ENCODE peak calls at places on chromosomes 2 and 18, in nine cellular contexts. D is fibroblast of lung, P is GM23338, J is adrenal gland, H is choroid plexus epithelial cell, F is foreskin fibroblast, I is Peyer's patch, T is ascending aorta, G is NB4. W is an unnamed sample.

GRCh38 chr2:215711484-215712034 is 275.7 kb upstream of the FN1 start:
- DNase-seq in D (peak), P (peak), J (no peak), H (peak), F (peak), I (no peak), T (no peak), G (peak), W (no peak)

GRCh38 chr2:216006164-216006663 is 7.1 kb downstream of the MREG start:
- DNase-seq in D (peak), P (peak), J (peak), H (no peak), F (peak), I (no peak), T (no peak), G (peak), W (peak)

GRCh38 chr2:170680172-170680913 is 34.8 kb upstream of the SP5 start:
- DNase-seq in D (no peak), P (peak), J (no peak), H (no peak), F (no peak), I (no peak), T (no peak), G (no peak), W (peak)

GRCh38 chr2:235467586-235467985 is 26.3 kb upstream of the AGAP1 start:
- DNase-seq in D (peak), P (no peak), J (no peak), H (peak), F (peak), I (no peak), T (no peak), G (peak), W (no peak)

GRCh38 chr2:239445771-239446524 is 45.1 kb upstream of the HDAC4 start:
- DNase-seq in D (peak), P (no peak), J (no peak), H (peak), F (peak), I (no peak), T (no peak), G (no peak), W (no peak)

GRCh38 chr2:84491741-84492140 is 24.6 kb upstream of the DNAH6 start:
- DNase-seq in D (no peak), P (no peak), J (no peak), H (no peak), F (no peak), I (no peak), T (no peak), G (no peak), W (no peak)

GRCh38 chr18:59049726-59050660 is 89.7 kb upstream of the SEC11C start:
- DNase-seq in D (no peak), P (peak), J (no peak), H (no peak), F (no peak), I (no peak), T (peak), G (no peak), W (no peak)

GRCh38 chr2:226132632-226133215 is 666.9 kb downstream of the IRS1 start:
- DNase-seq in D (no peak), P (no peak), J (no peak), H (no peak), F (no peak), I (no peak), T (no peak), G (no peak), W (no peak)

GRCh38 chr2:11680181-11680900 is 10.3 kb upstream of the NTSR2 start:
- DNase-seq in D (no peak), P (no peak), J (peak), H (peak), F (peak), I (peak), T (no peak), G (no peak), W (no peak)

GRCh38 chr2:190382851-190383250 is 25.3 kb upstream of the MFSD6 start:
- DNase-seq in D (peak), P (peak), J (peak), H (peak), F (no peak), I (no peak), T (no peak), G (peak), W (peak)

GRCh38 chr2:100446696-100447095 is 23.6 kb upstream of the NMS start:
- DNase-seq in D (no peak), P (no peak), J (no peak), H (no peak), F (no peak), I (no peak), T (no peak), G (no peak), W (no peak)

GRCh38 chr2:172106128-172106961 is 3.6 kb upstream of the DLX2 start:
- DNase-seq in D (peak), P (peak), J (no peak), H (no peak), F (peak), I (peak), T (no peak), G (peak), W (no peak)

GRCh38 chr18:46338761-46339160 is 234.6 kb downstream of the HAUS1 start:
- DNase-seq in D (no peak), P (no peak), J (no peak), H (no peak), F (no peak), I (peak), T (no peak), G (peak), W (no peak)

GRCh38 chr18:75162467-75162866 is 46.5 kb downstream of the PTGR3 start:
- DNase-seq in D (peak), P (no peak), J (no peak), H (peak), F (peak), I (no peak), T (no peak), G (no peak), W (no peak)

GRCh38 chr2:170022692-170023091 is 155.3 kb upstream of the MYO3B start:
- DNase-seq in D (peak), P (no peak), J (no peak), H (peak), F (peak), I (no peak), T (no peak), G (no peak), W (no peak)

GRCh38 chr2:102258386-102259074 is 52.8 kb upstream of the IL1RL1 start:
- DNase-seq in D (peak), P (no peak), J (no peak), H (peak), F (peak), I (no peak), T (no peak), G (peak), W (no peak)

GRCh38 chr2:99698896-99699295 is 209.1 kb upstream of the REV1 start:
- DNase-seq in D (peak), P (no peak), J (no peak), H (peak), F (no peak), I (no peak), T (no peak), G (no peak), W (no peak)

GRCh38 chr18:44541159-44541558 is 139.5 kb upstream of the SETBP1 start:
- DNase-seq in D (peak), P (no peak), J (no peak), H (peak), F (peak), I (no peak), T (no peak), G (no peak), W (no peak)

GRCh38 chr18:3450358-3451107 is 561 bp downstream of the TGIF1 start:
- DNase-seq in D (peak), P (no peak), J (peak), H (peak), F (peak), I (peak), T (peak), G (peak), W (no peak)

GRCh38 chr2:28356095-28356911 is 36.4 kb upstream of the FOSL2 start:
- DNase-seq in D (peak), P (no peak), J (peak), H (peak), F (peak), I (peak), T (peak), G (peak), W (no peak)

GRCh38 chr2:10517351-10518043 is 69.4 kb upstream of the ODC1 start:
- DNase-seq in D (no peak), P (no peak), J (peak), H (no peak), F (no peak), I (no peak), T (peak), G (no peak), W (no peak)

GRCh38 chr18:79951545-79952456 is at the start of gene SLC66A2:
- DNase-seq in D (peak), P (peak), J (peak), H (peak), F (peak), I (peak), T (peak), G (peak), W (no peak)

GRCh38 chr2:167534443-167534842 is 646.2 kb downstream of the XIRP2 start:
- DNase-seq in D (peak), P (no peak), J (no peak), H (peak), F (peak), I (no peak), T (no peak), G (no peak), W (no peak)

GRCh38 chr2:197251163-197251562 is 59.4 kb downstream of the ANKRD44 start:
- DNase-seq in D (no peak), P (no peak), J (no peak), H (no peak), F (no peak), I (no peak), T (no peak), G (no peak), W (no peak)

GRCh38 chr2:69915050-69915945 is at the start of gene MXD1:
- DNase-seq in D (no peak), P (peak), J (no peak), H (no peak), F (peak), I (peak), T (no peak), G (peak), W (no peak)

GRCh38 chr2:39837856-39838453 is 58.9 kb upstream of the THUMPD2 start:
- DNase-seq in D (peak), P (peak), J (no peak), H (peak), F (peak), I (no peak), T (no peak), G (peak), W (peak)

GRCh38 chr18:6004683-6005082 is 109.4 kb upstream of the TMEM200C start:
- DNase-seq in D (no peak), P (no peak), J (no peak), H (no peak), F (no peak), I (no peak), T (no peak), G (no peak), W (peak)

GRCh38 chr18:8705280-8705940 is at the start of gene MTCL1:
- DNase-seq in D (peak), P (peak), J (no peak), H (peak), F (peak), I (peak), T (peak), G (peak), W (no peak)

GRCh38 chr2:176272870-176273269 is 3.6 kb downstream of the MTX2 start:
- DNase-seq in D (no peak), P (no peak), J (no peak), H (no peak), F (no peak), I (no peak), T (no peak), G (no peak), W (no peak)

GRCh38 chr2:138766464-138766863 is 13.7 kb downstream of the NXPH2 start:
- DNase-seq in D (no peak), P (no peak), J (no peak), H (no peak), F (no peak), I (no peak), T (no peak), G (no peak), W (no peak)

GRCh38 chr2:174392706-174393105 is 2.8 kb upstream of the SCRN3 start:
- DNase-seq in D (no peak), P (no peak), J (no peak), H (no peak), F (no peak), I (no peak), T (no peak), G (no peak), W (no peak)

GRCh38 chr2:104249666-104250065 is 604.2 kb upstream of the POU3F3 start:
- DNase-seq in D (no peak), P (no peak), J (no peak), H (no peak), F (no peak), I (no peak), T (no peak), G (no peak), W (no peak)

DNA sequence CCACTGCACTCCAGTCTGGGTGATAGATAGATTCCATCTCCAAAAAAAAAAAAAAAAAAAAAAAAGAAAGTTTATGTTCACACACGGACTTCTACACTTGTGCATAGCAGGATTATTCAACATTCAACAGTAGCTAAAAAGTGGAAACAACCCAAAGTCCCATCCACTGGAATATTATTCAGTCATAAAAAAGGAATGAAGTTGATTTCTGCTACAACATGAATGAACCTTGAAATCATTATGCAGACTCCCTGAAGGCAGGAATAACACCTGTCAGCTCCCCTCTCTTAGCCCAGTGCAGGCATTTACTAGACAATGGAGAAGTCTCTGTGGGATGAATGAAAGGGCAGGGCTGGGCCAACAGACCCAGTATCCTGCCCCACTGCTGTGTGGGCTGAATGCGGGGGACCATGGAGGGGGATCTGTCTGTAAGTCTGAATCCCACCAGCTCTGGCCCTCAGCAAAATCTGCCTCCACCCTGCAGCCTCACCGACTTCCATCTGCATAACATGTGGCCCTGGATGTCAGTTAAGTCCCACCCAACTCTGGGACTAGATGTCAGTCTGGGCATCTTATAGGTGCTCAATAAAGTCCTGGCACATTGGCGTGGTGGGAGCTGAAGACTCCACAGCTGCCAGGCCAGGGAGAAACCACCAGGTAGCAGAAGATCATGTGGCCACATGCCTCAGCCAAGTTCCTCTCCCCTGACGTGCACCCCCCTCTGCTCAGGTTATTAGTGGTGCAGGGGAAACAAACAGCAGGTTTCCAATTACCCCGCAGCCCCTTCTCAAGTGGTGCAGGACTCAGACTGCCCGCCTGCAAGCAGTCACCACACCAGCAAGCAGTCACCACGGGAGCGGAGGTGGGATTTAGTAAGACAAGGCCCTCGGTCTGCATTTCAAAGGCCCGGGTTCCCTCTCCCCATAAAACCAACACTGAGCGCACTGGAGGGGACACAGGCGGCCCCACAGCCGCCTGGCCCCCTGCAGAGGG is 8.9 kb downstream of the ZFP36L2 start:
- DNase-seq in D (peak), P (peak), J (no peak), H (peak), F (no peak), I (no peak), T (no peak), G (peak), W (no peak)
- H3K4me3 ChIP-seq in D (no peak), P (peak), J (no peak), H (no peak), F (no peak), I (no peak), T (peak), G (no peak), W (no peak)

DNA sequence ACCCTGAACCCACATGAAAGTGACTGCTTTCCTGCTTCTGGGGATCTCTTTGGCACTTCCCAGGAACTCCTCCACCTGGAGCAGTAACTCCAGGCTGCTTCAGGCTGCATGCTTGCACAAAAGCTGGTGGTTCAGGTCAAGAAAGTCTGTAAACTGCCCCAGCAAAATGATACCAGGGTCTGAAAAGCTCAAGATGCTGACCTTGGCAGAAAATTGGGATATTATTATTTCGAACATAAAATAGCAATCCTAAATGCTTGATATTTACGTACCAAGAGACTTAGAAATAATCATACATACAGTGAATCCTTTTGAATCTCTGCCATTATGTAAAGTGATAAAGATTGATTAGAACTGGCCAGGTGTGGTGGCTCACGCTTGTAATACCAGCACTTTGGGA is 674.3 kb downstream of the ERBB4 start:
- DNase-seq in D (no peak), P (no peak), J (no peak), H (no peak), F (no peak), I (no peak), T (no peak), G (no peak), W (no peak)
- TF ChIP-seq CTCF in D (no peak), P (no peak), J (no peak), H (no peak), F (no peak), I (no peak), T (no peak), G (no peak), W (no peak)

GRCh38 chr2:44950646-44951045 is 9.1 kb downstream of the SIX3 start:
- DNase-seq in D (no peak), P (no peak), J (no peak), H (no peak), F (no peak), I (no peak), T (no peak), G (no peak), W (no peak)

GRCh38 chr2:44952806-44953685 is 11.5 kb downstream of the SIX3 start:
- DNase-seq in D (no peak), P (peak), J (no peak), H (no peak), F (no peak), I (no peak), T (no peak), G (no peak), W (no peak)

GRCh38 chr2:44951124-44951523 is 9.6 kb downstream of the SIX3 start:
- DNase-seq in D (no peak), P (no peak), J (no peak), H (no peak), F (no peak), I (no peak), T (no peak), G (no peak), W (no peak)

GRCh38 chr2:44952143-44952805 is 10.8 kb downstream of the SIX3 start:
- DNase-seq in D (peak), P (peak), J (no peak), H (peak), F (peak), I (no peak), T (no peak), G (peak), W (no peak)

GRCh38 chr2:44951714-44952113 is 10.2 kb downstream of the SIX3 start:
- DNase-seq in D (no peak), P (no peak), J (no peak), H (no peak), F (no peak), I (no peak), T (no peak), G (peak), W (no peak)
- H3K4me3 ChIP-seq in D (peak), P (peak), J (peak), H (peak), F (peak), I (no peak), T (peak), G (no peak), W (no peak)

DNA sequence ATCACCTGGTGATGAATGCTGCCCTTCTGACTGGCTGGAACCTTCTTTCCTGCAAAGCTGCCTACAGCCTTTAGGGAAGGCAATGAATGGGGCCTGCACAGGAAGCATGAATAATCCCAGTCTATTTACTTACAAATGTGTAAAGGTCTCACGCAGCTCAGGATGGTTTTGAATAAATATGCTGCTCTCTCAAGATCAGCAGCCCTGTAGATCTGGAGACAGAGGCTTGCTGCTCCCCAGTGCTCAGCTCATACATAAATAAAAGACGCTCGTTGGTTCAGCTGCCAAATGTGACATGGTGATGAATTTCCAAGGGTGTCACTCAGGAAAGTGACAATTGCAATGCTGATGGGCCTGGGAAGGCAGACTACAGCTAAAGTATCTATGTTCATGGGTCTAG is 289.3 kb downstream of the TDRD15 start:
- DNase-seq in D (no peak), P (no peak), J (no peak), H (no peak), F (no peak), I (no peak), T (no peak), G (no peak), W (no peak)
- TF ChIP-seq CTCF in D (no peak), P (no peak), J (no peak), H (no peak), F (no peak), I (no peak), T (no peak), G (no peak), W (no peak)

W was measured in GM12864.